ENCODE peak calls at places on chromosomes 1 and 21, in four cellular contexts. G is K562, H is HCT116, Z is HepG2. B is an unnamed sample. For H3K36me3, the result is how much of the 10 kb centered on the place peaks cover.

GRCh38 chr1:192703283-192704206 is 67.6 kb downstream of the RGS13 start:
- DNase-seq in G (no peak), H (no peak), Z (no peak), B (no peak)

GRCh38 chr1:30747028-30748008 is 10.3 kb downstream of the LAPTM5 start:
- DNase-seq in G (no peak), H (no peak), Z (no peak), B (no peak)

GRCh38 chr1:162136760-162137537 is 67.5 kb downstream of the NOS1AP start:
- DNase-seq in G (no peak), H (peak), Z (peak), B (peak)

GRCh38 chr1:231203259-231204057 is 37.6 kb upstream of the GNPAT start:
- DNase-seq in G (no peak), H (no peak), Z (no peak), B (no peak)

GRCh38 chr1:40955266-40955665 is 24.2 kb upstream of the CTPS1 start:
- DNase-seq in G (no peak), H (no peak), Z (no peak), B (no peak)

GRCh38 chr1:198465201-198466144 is 75.0 kb downstream of the ATP6V1G3 start:
- DNase-seq in G (peak), H (no peak), Z (peak), B (peak)

GRCh38 chr1:4174291-4175200 is 274.5 kb upstream of the C1orf174 start:
- DNase-seq in G (no peak), H (no peak), Z (no peak), B (no peak)

GRCh38 chr1:33099290-33100118 is 18.6 kb downstream of the AZIN2 start:
- DNase-seq in G (peak), H (peak), Z (no peak), B (peak)

GRCh38 chr1:207863893-207864535 is 46.9 kb downstream of the CD34 start:
- DNase-seq in G (no peak), H (no peak), Z (no peak), B (no peak)

GRCh38 chr1:117388328-117388727 is 21.1 kb downstream of the MAN1A2 start:
- DNase-seq in G (no peak), H (no peak), Z (no peak), B (no peak)

GRCh38 chr21:36665806-36666205 is 33.1 kb upstream of the SIM2 start:
- DNase-seq in G (no peak), H (no peak), Z (no peak), B (no peak)

GRCh38 chr1:171741872-171742576 is at the start of gene VAMP4:
- DNase-seq in G (peak), H (peak), Z (peak), B (peak)

GRCh38 chr1:200535605-200536004 is 84.9 kb downstream of the KIF14 start:
- DNase-seq in G (no peak), H (peak), Z (peak), B (peak)

GRCh38 chr1:240117202-240117769 is 25.6 kb downstream of the FMN2 start:
- DNase-seq in G (no peak), H (no peak), Z (no peak), B (no peak)

GRCh38 chr1:204453141-204453772 is 41.3 kb downstream of the PIK3C2B start:
- DNase-seq in G (no peak), H (no peak), Z (no peak), B (no peak)

GRCh38 chr1:173383341-173383740 is 93.8 kb upstream of the PRDX6 start:
- DNase-seq in G (no peak), H (no peak), Z (no peak), B (no peak)

GRCh38 chr1:72283204-72284083 is 1.1 kb upstream of the NEGR1 start:
- DNase-seq in G (no peak), H (no peak), Z (no peak), B (peak)

GRCh38 chr1:186925881-186926676 is 97.3 kb downstream of the PLA2G4A start:
- DNase-seq in G (no peak), H (no peak), Z (no peak), B (no peak)

GRCh38 chr1:230747886-230748800 is 955 bp downstream of the CAPN9 start:
- DNase-seq in G (no peak), H (no peak), Z (no peak), B (no peak)

GRCh38 chr1:219537182-219537581 is 75.7 kb downstream of the ZC3H11B start:
- DNase-seq in G (no peak), H (no peak), Z (no peak), B (no peak)

GRCh38 chr1:1758692-1759455 is 19.4 kb downstream of the NADK start:
- DNase-seq in G (peak), H (peak), Z (no peak), B (no peak)

GRCh38 chr1:210236840-210237409 is 4.3 kb downstream of the SERTAD4 start:
- DNase-seq in G (no peak), H (no peak), Z (no peak), B (no peak)

GRCh38 chr1:204254031-204254661 is 40.4 kb upstream of the GOLT1A start:
- DNase-seq in G (no peak), H (no peak), Z (peak), B (no peak)

GRCh38 chr1:220732621-220733020 is 15.5 kb upstream of the MTARC2 start:
- DNase-seq in G (no peak), H (no peak), Z (no peak), B (no peak)

GRCh38 chr21:26164311-26164710 is 6.3 kb downstream of the APP start:
- DNase-seq in G (no peak), H (no peak), Z (no peak), B (no peak)

GRCh38 chr1:36179220-36179600 is 23.2 kb downstream of the MAP7D1 start:
- DNase-seq in G (no peak), H (no peak), Z (no peak), B (no peak)

GRCh38 chr1:169724168-169724567 is 9.7 kb downstream of the SELE start:
- DNase-seq in G (no peak), H (no peak), Z (no peak), B (no peak)

GRCh38 chr1:235292790-235293189 is 35.2 kb downstream of the ARID4B start:
- DNase-seq in G (no peak), H (no peak), Z (no peak), B (no peak)

GRCh38 chr1:239242404-239242803 is 144.0 kb upstream of the CHRM3 start:
- DNase-seq in G (no peak), H (no peak), Z (no peak), B (no peak)

GRCh38 chr1:245578751-245579150 is 424.0 kb downstream of the KIF26B start:
- DNase-seq in G (no peak), H (no peak), Z (no peak), B (no peak)

GRCh38 chr21:30880914-30881313 is 466 bp downstream of the KRTAP11-1 start:
- DNase-seq in G (no peak), H (no peak), Z (no peak), B (no peak)

GRCh38 chr21:28444131-28444530 is 548.5 kb downstream of the LTN1 start:
- DNase-seq in G (no peak), H (no peak), Z (no peak), B (no peak)

GRCh38 chr1:212967767-212968166 is 17.4 kb downstream of the VASH2 start:
- DNase-seq in G (peak), H (peak), Z (peak), B (peak)

DNA sequence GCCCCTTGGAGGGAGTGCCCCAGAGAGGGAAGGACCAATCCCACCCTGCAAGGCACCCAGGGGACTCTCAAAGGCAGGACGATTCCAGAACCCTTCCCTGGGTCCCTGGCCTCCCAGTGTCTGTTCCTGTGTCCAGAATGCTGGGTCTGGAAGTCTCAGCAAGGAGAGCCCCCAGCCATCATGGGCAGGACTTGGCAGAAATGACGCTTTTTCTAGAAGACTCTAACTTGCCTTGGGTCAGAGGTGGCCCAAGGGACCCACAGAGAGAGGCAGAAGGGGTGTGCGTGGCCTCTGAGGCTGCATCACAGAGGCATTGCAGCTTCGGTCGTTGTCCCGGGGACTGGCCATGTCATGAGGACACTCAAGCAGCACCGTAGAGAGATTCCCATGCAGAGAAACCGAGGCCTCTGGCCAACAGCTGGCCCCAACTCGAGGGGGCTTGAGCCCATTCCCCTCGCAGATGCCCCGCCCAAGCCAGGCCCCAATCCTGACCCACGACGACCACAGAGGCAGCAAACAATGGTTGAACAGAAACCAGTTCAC is 57.8 kb downstream of the WNT9A start:
- DNase-seq in G (no peak), H (no peak), Z (no peak), B (no peak)
- TF ChIP-seq TCF7L2 in G (no peak), H (no peak), Z (no peak), B (no peak)

GRCh38 chr21:42858185-42858847 is 21.0 kb downstream of the WDR4 start:
- DNase-seq in G (no peak), H (no peak), Z (no peak), B (no peak)
- H3K36me3 ChIP-seq in G (half or more), H (half or more), Z (half or more), B (under half)

GRCh38 chr1:165768513-165769394 is at the start of gene TMCO1:
- DNase-seq in G (peak), H (peak), Z (peak), B (peak)
- TF ChIP-seq REST in G (no peak), H (no peak), Z (peak), B (no peak)

GRCh38 chr1:7898962-7899361 is 41.7 kb downstream of the TNFRSF9 start:
- DNase-seq in G (no peak), H (no peak), Z (no peak), B (no peak)
- TF ChIP-seq TCF7L2 in G (no peak), H (no peak), Z (no peak), B (no peak)

DNA sequence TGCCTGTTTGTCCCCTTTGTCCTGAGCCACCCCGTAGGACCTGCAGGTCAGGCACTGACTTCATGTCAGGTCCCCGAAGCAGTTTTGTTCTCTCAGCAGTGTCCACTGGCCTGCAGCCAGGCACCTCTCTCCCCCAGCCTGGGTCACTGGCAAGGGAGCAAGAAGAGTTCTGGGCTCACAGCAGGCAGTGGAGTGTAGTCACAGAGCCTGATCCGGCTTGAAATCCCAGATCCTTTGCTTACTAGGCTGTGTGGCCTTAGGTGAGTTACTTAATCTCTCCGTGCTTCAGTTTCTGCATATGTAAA is 34.2 kb downstream of the L1TD1 start:
- DNase-seq in G (no peak), H (no peak), Z (no peak), B (no peak)
- H3K36me3 ChIP-seq in G (under half), H (under half), Z (under half), B (under half)

B was measured in Panc1.